ENCODE peak calls at places on chromosomes 7 and 10, in ten cellular contexts. One of them, this sample, is unnamed.

GRCh38 chr10:91054325-91054724 is 133.4 kb upstream of the ANKRD1 start:
- DNase-seq in ELR: no peak
- DNase-seq in Calu3: no peak
- DNase-seq in Right ventricle myocardium inferior: no peak
- DNase-seq in NCI-H2081: no peak
- DNase-seq in AG10803: peak
- DNase-seq in gastrocnemius medialis: no peak
- DNase-seq in stomach: no peak
- DNase-seq in tibial nerve: no peak
- DNase-seq in tibial artery: no peak
- DNase-seq in this sample: no peak

GRCh38 chr7:129240119-129240815 is 15.4 kb downstream of the AHCYL2 start:
- DNase-seq in ELR: no peak
- DNase-seq in Calu3: no peak
- DNase-seq in Right ventricle myocardium inferior: no peak
- DNase-seq in NCI-H2081: no peak
- DNase-seq in AG10803: peak
- DNase-seq in gastrocnemius medialis: no peak
- DNase-seq in stomach: no peak
- DNase-seq in tibial nerve: no peak
- DNase-seq in tibial artery: no peak
- DNase-seq in this sample: peak

GRCh38 chr10:101769541-101770180 is 6.3 kb downstream of the FGF8 start:
- DNase-seq in ELR: no peak
- DNase-seq in Calu3: no peak
- DNase-seq in Right ventricle myocardium inferior: no peak
- DNase-seq in NCI-H2081: no peak
- DNase-seq in AG10803: no peak
- DNase-seq in gastrocnemius medialis: no peak
- DNase-seq in stomach: no peak
- DNase-seq in tibial nerve: no peak
- DNase-seq in tibial artery: no peak
- DNase-seq in this sample: no peak

GRCh38 chr10:474946-475345 is 214.5 kb downstream of the DIP2C start:
- DNase-seq in ELR: no peak
- DNase-seq in Calu3: no peak
- DNase-seq in Right ventricle myocardium inferior: no peak
- DNase-seq in NCI-H2081: no peak
- DNase-seq in AG10803: no peak
- DNase-seq in gastrocnemius medialis: no peak
- DNase-seq in stomach: no peak
- DNase-seq in tibial nerve: no peak
- DNase-seq in tibial artery: no peak
- DNase-seq in this sample: no peak

GRCh38 chr10:131195552-131196159 is 115.9 kb downstream of the TCERG1L start:
- DNase-seq in ELR: no peak
- DNase-seq in Calu3: no peak
- DNase-seq in Right ventricle myocardium inferior: peak
- DNase-seq in NCI-H2081: no peak
- DNase-seq in AG10803: no peak
- DNase-seq in gastrocnemius medialis: no peak
- DNase-seq in stomach: peak
- DNase-seq in tibial nerve: no peak
- DNase-seq in tibial artery: no peak
- DNase-seq in this sample: no peak

GRCh38 chr10:96129387-96130325 is at the start of gene ZNF518A:
- DNase-seq in ELR: peak
- DNase-seq in Calu3: peak
- DNase-seq in Right ventricle myocardium inferior: peak
- DNase-seq in NCI-H2081: peak
- DNase-seq in AG10803: peak
- DNase-seq in gastrocnemius medialis: peak
- DNase-seq in stomach: peak
- DNase-seq in tibial nerve: peak
- DNase-seq in tibial artery: peak
- DNase-seq in this sample: peak

GRCh38 chr10:26737730-26738129 is 40.2 kb downstream of the PDSS1 start:
- DNase-seq in ELR: peak
- DNase-seq in Calu3: no peak
- DNase-seq in Right ventricle myocardium inferior: no peak
- DNase-seq in NCI-H2081: no peak
- DNase-seq in AG10803: peak
- DNase-seq in gastrocnemius medialis: no peak
- DNase-seq in stomach: no peak
- DNase-seq in tibial nerve: peak
- DNase-seq in tibial artery: peak
- DNase-seq in this sample: peak

GRCh38 chr10:12780634-12781601 is 220.6 kb downstream of the CCDC3 start:
- DNase-seq in ELR: no peak
- DNase-seq in Calu3: no peak
- DNase-seq in Right ventricle myocardium inferior: no peak
- DNase-seq in NCI-H2081: no peak
- DNase-seq in AG10803: peak
- DNase-seq in gastrocnemius medialis: no peak
- DNase-seq in stomach: no peak
- DNase-seq in tibial nerve: no peak
- DNase-seq in tibial artery: peak
- DNase-seq in this sample: no peak

GRCh38 chr10:101043356-101043707 is 12.3 kb downstream of the SFXN3 start:
- DNase-seq in ELR: peak
- DNase-seq in Calu3: no peak
- DNase-seq in Right ventricle myocardium inferior: no peak
- DNase-seq in NCI-H2081: no peak
- DNase-seq in AG10803: no peak
- DNase-seq in gastrocnemius medialis: no peak
- DNase-seq in stomach: no peak
- DNase-seq in tibial nerve: no peak
- DNase-seq in tibial artery: no peak
- DNase-seq in this sample: no peak

GRCh38 chr7:121107923-121108498 is 119.5 kb downstream of the CPED1 start:
- DNase-seq in ELR: peak
- DNase-seq in Calu3: peak
- DNase-seq in Right ventricle myocardium inferior: no peak
- DNase-seq in NCI-H2081: peak
- DNase-seq in AG10803: peak
- DNase-seq in gastrocnemius medialis: no peak
- DNase-seq in stomach: no peak
- DNase-seq in tibial nerve: no peak
- DNase-seq in tibial artery: no peak
- DNase-seq in this sample: peak

GRCh38 chr7:44163591-44163990 is 22.5 kb upstream of the MYL7 start:
- DNase-seq in ELR: peak
- DNase-seq in Calu3: no peak
- DNase-seq in Right ventricle myocardium inferior: no peak
- DNase-seq in NCI-H2081: no peak
- DNase-seq in AG10803: peak
- DNase-seq in gastrocnemius medialis: no peak
- DNase-seq in stomach: no peak
- DNase-seq in tibial nerve: no peak
- DNase-seq in tibial artery: no peak
- DNase-seq in this sample: peak

GRCh38 chr7:19060870-19061269 is 56.6 kb downstream of the TWIST1 start:
- DNase-seq in ELR: peak
- DNase-seq in Calu3: no peak
- DNase-seq in Right ventricle myocardium inferior: no peak
- DNase-seq in NCI-H2081: no peak
- DNase-seq in AG10803: peak
- DNase-seq in gastrocnemius medialis: no peak
- DNase-seq in stomach: no peak
- DNase-seq in tibial nerve: no peak
- DNase-seq in tibial artery: no peak
- DNase-seq in this sample: peak

GRCh38 chr10:25130911-25131310 is 43.9 kb upstream of the GPR158 start:
- DNase-seq in ELR: peak
- DNase-seq in Calu3: no peak
- DNase-seq in Right ventricle myocardium inferior: no peak
- DNase-seq in NCI-H2081: no peak
- DNase-seq in AG10803: peak
- DNase-seq in gastrocnemius medialis: no peak
- DNase-seq in stomach: no peak
- DNase-seq in tibial nerve: no peak
- DNase-seq in tibial artery: no peak
- DNase-seq in this sample: peak

GRCh38 chr7:64619705-64620104 is 46.2 kb upstream of the ZNF107 start:
- DNase-seq in ELR: no peak
- DNase-seq in Calu3: no peak
- DNase-seq in Right ventricle myocardium inferior: no peak
- DNase-seq in NCI-H2081: no peak
- DNase-seq in AG10803: no peak
- DNase-seq in gastrocnemius medialis: no peak
- DNase-seq in stomach: no peak
- DNase-seq in tibial nerve: no peak
- DNase-seq in tibial artery: no peak
- DNase-seq in this sample: no peak

GRCh38 chr10:110498087-110498981 is 627 bp downstream of the DUSP5 start:
- DNase-seq in ELR: peak
- DNase-seq in Calu3: peak
- DNase-seq in Right ventricle myocardium inferior: peak
- DNase-seq in NCI-H2081: no peak
- DNase-seq in AG10803: peak
- DNase-seq in gastrocnemius medialis: no peak
- DNase-seq in stomach: peak
- DNase-seq in tibial nerve: no peak
- DNase-seq in tibial artery: peak
- DNase-seq in this sample: peak

GRCh38 chr10:1159131-1160061 is 103.2 kb downstream of the WDR37 start:
- DNase-seq in ELR: no peak
- DNase-seq in Calu3: no peak
- DNase-seq in Right ventricle myocardium inferior: peak
- DNase-seq in NCI-H2081: no peak
- DNase-seq in AG10803: no peak
- DNase-seq in gastrocnemius medialis: no peak
- DNase-seq in stomach: peak
- DNase-seq in tibial nerve: no peak
- DNase-seq in tibial artery: no peak
- DNase-seq in this sample: no peak

GRCh38 chr7:117827861-117828260 is 45.4 kb downstream of the CTTNBP2 start:
- DNase-seq in ELR: peak
- DNase-seq in Calu3: no peak
- DNase-seq in Right ventricle myocardium inferior: no peak
- DNase-seq in NCI-H2081: no peak
- DNase-seq in AG10803: peak
- DNase-seq in gastrocnemius medialis: no peak
- DNase-seq in stomach: no peak
- DNase-seq in tibial nerve: no peak
- DNase-seq in tibial artery: no peak
- DNase-seq in this sample: peak

GRCh38 chr7:43199333-43199732 is 86.9 kb downstream of the HECW1 start:
- DNase-seq in ELR: peak
- DNase-seq in Calu3: no peak
- DNase-seq in Right ventricle myocardium inferior: no peak
- DNase-seq in NCI-H2081: no peak
- DNase-seq in AG10803: peak
- DNase-seq in gastrocnemius medialis: no peak
- DNase-seq in stomach: no peak
- DNase-seq in tibial nerve: no peak
- DNase-seq in tibial artery: no peak
- DNase-seq in this sample: peak

GRCh38 chr10:50918529-50918928 is 33.1 kb upstream of the A1CF start:
- DNase-seq in ELR: no peak
- DNase-seq in Calu3: no peak
- DNase-seq in Right ventricle myocardium inferior: no peak
- DNase-seq in NCI-H2081: no peak
- DNase-seq in AG10803: no peak
- DNase-seq in gastrocnemius medialis: no peak
- DNase-seq in stomach: no peak
- DNase-seq in tibial nerve: no peak
- DNase-seq in tibial artery: no peak
- DNase-seq in this sample: no peak

GRCh38 chr7:20798081-20798693 is 11.5 kb upstream of the SP8 start:
- DNase-seq in ELR: peak
- DNase-seq in Calu3: peak
- DNase-seq in Right ventricle myocardium inferior: no peak
- DNase-seq in NCI-H2081: peak
- DNase-seq in AG10803: peak
- DNase-seq in gastrocnemius medialis: no peak
- DNase-seq in stomach: peak
- DNase-seq in tibial nerve: no peak
- DNase-seq in tibial artery: no peak
- DNase-seq in this sample: peak

GRCh38 chr7:93894426-93894825 is 3.9 kb upstream of the TFPI2 start:
- DNase-seq in ELR: peak
- DNase-seq in Calu3: no peak
- DNase-seq in Right ventricle myocardium inferior: no peak
- DNase-seq in NCI-H2081: no peak
- DNase-seq in AG10803: no peak
- DNase-seq in gastrocnemius medialis: no peak
- DNase-seq in stomach: no peak
- DNase-seq in tibial nerve: no peak
- DNase-seq in tibial artery: no peak
- DNase-seq in this sample: peak

GRCh38 chr10:61211468-61211867 is 241.7 kb downstream of the TMEM26 start:
- DNase-seq in ELR: no peak
- DNase-seq in Calu3: no peak
- DNase-seq in Right ventricle myocardium inferior: no peak
- DNase-seq in NCI-H2081: no peak
- DNase-seq in AG10803: no peak
- DNase-seq in gastrocnemius medialis: no peak
- DNase-seq in stomach: no peak
- DNase-seq in tibial nerve: no peak
- DNase-seq in tibial artery: no peak
- DNase-seq in this sample: peak

GRCh38 chr10:48733329-48733728 is 48.7 kb downstream of the WDFY4 start:
- DNase-seq in ELR: no peak
- DNase-seq in Calu3: no peak
- DNase-seq in Right ventricle myocardium inferior: no peak
- DNase-seq in NCI-H2081: no peak
- DNase-seq in AG10803: no peak
- DNase-seq in gastrocnemius medialis: no peak
- DNase-seq in stomach: no peak
- DNase-seq in tibial nerve: no peak
- DNase-seq in tibial artery: no peak
- DNase-seq in this sample: no peak

GRCh38 chr7:21617916-21618390 is 75.1 kb downstream of the DNAH11 start:
- DNase-seq in ELR: peak
- DNase-seq in Calu3: peak
- DNase-seq in Right ventricle myocardium inferior: peak
- DNase-seq in NCI-H2081: no peak
- DNase-seq in AG10803: peak
- DNase-seq in gastrocnemius medialis: peak
- DNase-seq in stomach: no peak
- DNase-seq in tibial nerve: peak
- DNase-seq in tibial artery: peak
- DNase-seq in this sample: peak

GRCh38 chr10:51363415-51363814 is 289.1 kb downstream of the PRKG1 start:
- DNase-seq in ELR: no peak
- DNase-seq in Calu3: no peak
- DNase-seq in Right ventricle myocardium inferior: no peak
- DNase-seq in NCI-H2081: no peak
- DNase-seq in AG10803: no peak
- DNase-seq in gastrocnemius medialis: no peak
- DNase-seq in stomach: no peak
- DNase-seq in tibial nerve: no peak
- DNase-seq in tibial artery: no peak
- DNase-seq in this sample: no peak

GRCh38 chr10:16116404-16117304 is 256.3 kb upstream of the MINDY3 start:
- DNase-seq in ELR: peak
- DNase-seq in Calu3: peak
- DNase-seq in Right ventricle myocardium inferior: no peak
- DNase-seq in NCI-H2081: no peak
- DNase-seq in AG10803: peak
- DNase-seq in gastrocnemius medialis: no peak
- DNase-seq in stomach: no peak
- DNase-seq in tibial nerve: no peak
- DNase-seq in tibial artery: no peak
- DNase-seq in this sample: peak

GRCh38 chr7:45031829-45032228 is 31.8 kb downstream of the CCM2 start:
- DNase-seq in ELR: no peak
- DNase-seq in Calu3: no peak
- DNase-seq in Right ventricle myocardium inferior: no peak
- DNase-seq in NCI-H2081: peak
- DNase-seq in AG10803: no peak
- DNase-seq in gastrocnemius medialis: no peak
- DNase-seq in stomach: no peak
- DNase-seq in tibial nerve: no peak
- DNase-seq in tibial artery: no peak
- DNase-seq in this sample: no peak

GRCh38 chr7:7569615-7570014 is 2.9 kb downstream of the MIOS start:
- DNase-seq in ELR: no peak
- DNase-seq in Calu3: no peak
- DNase-seq in Right ventricle myocardium inferior: no peak
- DNase-seq in NCI-H2081: no peak
- DNase-seq in AG10803: no peak
- DNase-seq in gastrocnemius medialis: no peak
- DNase-seq in stomach: no peak
- DNase-seq in tibial nerve: no peak
- DNase-seq in tibial artery: no peak
- DNase-seq in this sample: peak

This sample was measured in epithelial cell of esophagus.